ENCODE peak calls at places on chromosomes 16 and 17, in nine cellular contexts. V, T, N, R, B, A, Z, L and G are unnamed samples.

GRCh38 chr16:54821731-54822130 is 108.9 kb upstream of the IRX5 start:
- DNase-seq in V (no peak), T (no peak), N (no peak), R (no peak), B (no peak), A (no peak), Z (no peak), L (no peak), G (no peak)

GRCh38 chr16:87207965-87208364 is 109.2 kb downstream of the C16orf95 start:
- DNase-seq in V (no peak), T (no peak), N (no peak), R (no peak), B (no peak), A (peak; percentile 89), Z (no peak), L (no peak), G (no peak)

GRCh38 chr17:12983986-12984932 is 33.6 kb downstream of the ELAC2 start:
- DNase-seq in V (no peak), T (no peak), N (peak; percentile 38), R (no peak), B (peak; percentile 65), A (peak; percentile 94), Z (no peak), L (no peak), G (no peak)

GRCh38 chr17:18185832-18186231 is 2.2 kb downstream of the ALKBH5 start:
- DNase-seq in V (no peak), T (no peak), N (no peak), R (no peak), B (peak; percentile 51), A (no peak), Z (no peak), L (no peak), G (no peak)

GRCh38 chr16:87895641-87896141 is 26.4 kb upstream of the SLC7A5 start:
- DNase-seq in V (peak; percentile 84), T (peak; percentile 88), N (no peak), R (no peak), B (peak; percentile 64), A (peak; percentile 95), Z (peak; percentile 47), L (peak; percentile 81), G (no peak)

GRCh38 chr16:81616321-81617020 is 162.6 kb upstream of the PLCG2 start:
- DNase-seq in V (peak; percentile 69), T (peak; percentile 75), N (peak; percentile 69), R (peak; percentile 12), B (peak; percentile 54), A (no peak), Z (peak; percentile 17), L (peak; percentile 63), G (no peak)

GRCh38 chr17:65323055-65323454 is 185.9 kb downstream of the RGS9 start:
- DNase-seq in V (no peak), T (no peak), N (no peak), R (no peak), B (no peak), A (no peak), Z (no peak), L (no peak), G (no peak)

GRCh38 chr16:79776243-79776884 is 175.8 kb upstream of the MAF start:
- DNase-seq in V (no peak), T (no peak), N (no peak), R (no peak), B (no peak), A (peak; percentile 33), Z (no peak), L (no peak), G (no peak)

GRCh38 chr17:11638700-11639265 is 40.5 kb downstream of the DNAH9 start:
- DNase-seq in V (no peak), T (no peak), N (no peak), R (no peak), B (no peak), A (no peak), Z (no peak), L (no peak), G (no peak)

GRCh38 chr17:64455993-64456885 is 7.3 kb downstream of the MILR1 start:
- DNase-seq in V (no peak), T (no peak), N (no peak), R (no peak), B (no peak), A (no peak), Z (no peak), L (no peak), G (no peak)

GRCh38 chr17:27332485-27333409 is 38.8 kb downstream of the WSB1 start:
- DNase-seq in V (peak; percentile 91), T (peak; percentile 93), N (peak; percentile 99), R (peak; percentile 77), B (peak; percentile 98), A (peak; percentile 96), Z (peak; percentile 98), L (peak; percentile 84), G (peak; percentile 84)

GRCh38 chr16:75471723-75472634 is 7.5 kb upstream of the TMEM170A start:
- DNase-seq in V (peak; percentile 14), T (peak; percentile 39), N (peak; percentile 76), R (peak; percentile 59), B (peak; percentile 53), A (peak; percentile 62), Z (peak; percentile 79), L (peak; percentile 19), G (peak; percentile 58)

GRCh38 chr16:63890072-63890471 is 1231.8 kb downstream of the CDH11 start:
- DNase-seq in V (no peak), T (no peak), N (peak; percentile 26), R (no peak), B (peak; percentile 5), A (peak; percentile 31), Z (peak; percentile 5), L (no peak), G (no peak)

GRCh38 chr16:63652091-63652490 is 1469.8 kb downstream of the CDH11 start:
- DNase-seq in V (no peak), T (no peak), N (no peak), R (peak; percentile 0), B (no peak), A (no peak), Z (peak; percentile 8), L (no peak), G (no peak)

GRCh38 chr16:54027126-54027922 is 259.3 kb downstream of the IRX3 start:
- DNase-seq in V (no peak), T (no peak), N (no peak), R (no peak), B (peak; percentile 89), A (peak; percentile 78), Z (no peak), L (no peak), G (no peak)

GRCh38 chr17:79372470-79373238 is 238.2 kb downstream of the RBFOX3 start:
- DNase-seq in V (no peak), T (no peak), N (no peak), R (no peak), B (no peak), A (no peak), Z (no peak), L (no peak), G (no peak)

GRCh38 chr17:43217614-43218087 is 6.0 kb downstream of the TMEM106A start:
- DNase-seq in V (peak; percentile 10), T (no peak), N (peak; percentile 11), R (no peak), B (no peak), A (no peak), Z (no peak), L (no peak), G (no peak)

GRCh38 chr16:72666267-72666666 is 381.7 kb downstream of the ZFHX3 start:
- DNase-seq in V (no peak), T (no peak), N (no peak), R (peak; percentile 5), B (peak; percentile 25), A (peak; percentile 15), Z (no peak), L (no peak), G (no peak)

GRCh38 chr17:82301916-82302497 is 15.4 kb downstream of the CD7 start:
- DNase-seq in V (peak; percentile 69), T (peak; percentile 87), N (no peak), R (no peak), B (no peak), A (no peak), Z (no peak), L (peak; percentile 52), G (no peak)

GRCh38 chr16:65333298-65333697 is 211.4 kb upstream of the CDH11 start:
- DNase-seq in V (no peak), T (no peak), N (no peak), R (no peak), B (no peak), A (no peak), Z (no peak), L (no peak), G (no peak)

GRCh38 chr17:69948406-69948805 is 126.6 kb upstream of the KCNJ16 start:
- DNase-seq in V (no peak), T (no peak), N (no peak), R (no peak), B (no peak), A (no peak), Z (no peak), L (no peak), G (no peak)

GRCh38 chr17:79622776-79623175 is 11.9 kb upstream of the RBFOX3 start:
- DNase-seq in V (no peak), T (peak; percentile 3), N (no peak), R (no peak), B (no peak), A (no peak), Z (no peak), L (no peak), G (no peak)

GRCh38 chr17:22202702-22203101 is 510.4 kb downstream of the KCNJ18 start:
- DNase-seq in V (no peak), T (no peak), N (no peak), R (no peak), B (no peak), A (no peak), Z (no peak), L (no peak), G (no peak)

GRCh38 chr17:74152591-74153455 is 50.7 kb upstream of the RPL38 start:
- DNase-seq in V (no peak), T (no peak), N (no peak), R (no peak), B (no peak), A (no peak), Z (no peak), L (no peak), G (no peak)

GRCh38 chr17:43529977-43530302 is 16.2 kb downstream of the ETV4 start:
- DNase-seq in V (no peak), T (no peak), N (no peak), R (no peak), B (no peak), A (no peak), Z (no peak), L (no peak), G (no peak)

GRCh38 chr16:8600144-8600856 is 10.0 kb upstream of the TMEM114 start:
- DNase-seq in V (no peak), T (no peak), N (no peak), R (no peak), B (no peak), A (no peak), Z (no peak), L (no peak), G (no peak)